ENCODE peak calls at places on chromosomes 1 and 21, in seven cellular contexts. L is mesothelial cell of epicardium, G is lower lobe of right lung, N is HFF-Myc, Q is epithelial cell of esophagus, T is cardiac fibroblast, Z is endothelial cell. O is an unnamed sample.

GRCh38 chr1:54542120-54542961 is 5.7 kb upstream of the ACOT11 start:
- DNase-seq in L (peak), G (peak), N (no peak), Q (peak), T (peak), Z (peak), O (peak)

GRCh38 chr21:27045281-27045985 is 78.5 kb upstream of the ADAMTS5 start:
- DNase-seq in L (no peak), G (no peak), N (no peak), Q (no peak), T (peak), Z (no peak), O (no peak)

GRCh38 chr1:43311521-43311920 is 10.7 kb downstream of the TIE1 start:
- DNase-seq in L (no peak), G (peak), N (no peak), Q (no peak), T (no peak), Z (no peak), O (no peak)

GRCh38 chr1:1402081-1402900 is 3.2 kb upstream of the CCNL2 start:
- DNase-seq in L (no peak), G (no peak), N (peak), Q (peak), T (peak), Z (peak), O (no peak)

GRCh38 chr1:246365708-246366107 is 141.4 kb downstream of the SMYD3 start:
- DNase-seq in L (no peak), G (no peak), N (no peak), Q (no peak), T (no peak), Z (no peak), O (no peak)

GRCh38 chr1:110433803-110434202 is 17.1 kb upstream of the PROK1 start:
- DNase-seq in L (no peak), G (peak), N (no peak), Q (peak), T (peak), Z (peak), O (peak)

GRCh38 chr1:54490361-54491248 is 57.4 kb upstream of the ACOT11 start:
- DNase-seq in L (no peak), G (no peak), N (no peak), Q (no peak), T (no peak), Z (no peak), O (no peak)

GRCh38 chr1:16145030-16145987 is 10.6 kb downstream of the EPHA2 start:
- DNase-seq in L (peak), G (peak), N (peak), Q (peak), T (peak), Z (peak), O (no peak)

GRCh38 chr1:22831729-22832413 is 121.2 kb downstream of the EPHB2 start:
- DNase-seq in L (no peak), G (peak), N (peak), Q (peak), T (peak), Z (no peak), O (no peak)

GRCh38 chr1:100482167-100482566 is 55.8 kb upstream of the GPR88 start:
- DNase-seq in L (no peak), G (no peak), N (no peak), Q (no peak), T (no peak), Z (no peak), O (no peak)

GRCh38 chr1:231193710-231194340 is 32.0 kb downstream of the TRIM67 start:
- DNase-seq in L (no peak), G (no peak), N (no peak), Q (no peak), T (no peak), Z (no peak), O (no peak)

GRCh38 chr1:168379110-168379860 is 98.6 kb downstream of the TBX19 start:
- DNase-seq in L (no peak), G (no peak), N (no peak), Q (peak), T (no peak), Z (no peak), O (no peak)

GRCh38 chr1:114959423-114959822 is 70.2 kb upstream of the TSHB start:
- DNase-seq in L (no peak), G (no peak), N (no peak), Q (no peak), T (no peak), Z (no peak), O (no peak)

GRCh38 chr1:114956570-114956969 is 73.1 kb upstream of the TSHB start:
- DNase-seq in L (no peak), G (no peak), N (no peak), Q (peak), T (peak), Z (peak), O (no peak)
- TF ChIP-seq CTCF in L (no peak), G (no peak), N (peak), Q (peak), T (peak), Z (peak), O (peak)

DNA sequence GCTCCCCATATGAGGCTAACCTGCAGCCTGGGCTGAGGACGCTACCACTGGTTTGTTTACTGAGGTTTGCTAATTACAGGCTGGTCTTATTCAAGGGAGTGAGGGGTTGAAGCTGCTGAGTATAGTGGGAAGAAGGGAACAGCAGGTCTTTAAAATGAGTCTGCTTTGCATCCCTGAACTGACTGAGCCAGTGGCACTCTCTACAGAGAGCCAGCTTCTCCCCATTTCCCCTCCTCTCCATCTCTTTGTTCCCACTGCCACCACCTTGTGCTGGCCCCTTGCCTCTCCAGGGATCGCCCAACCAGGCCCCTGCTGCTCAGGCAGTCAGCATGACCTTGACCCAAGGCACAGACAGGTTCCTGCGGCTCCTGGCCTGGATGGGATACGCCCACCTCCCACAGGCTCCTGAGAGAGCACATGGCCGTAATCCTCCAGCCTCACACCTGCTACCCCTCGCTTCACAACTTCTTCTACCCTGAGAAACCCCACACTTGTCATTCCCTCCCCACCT is 45.0 kb downstream of the IER5 start:
- DNase-seq in L (no peak), G (no peak), N (no peak), Q (no peak), T (no peak), Z (no peak), O (no peak)
- TF ChIP-seq CTCF in L (no peak), G (no peak), N (no peak), Q (no peak), T (no peak), Z (no peak), O (no peak)

GRCh38 chr1:111990878-111991760 is 1.7 kb upstream of the KCND3 start:
- DNase-seq in L (peak), G (peak), N (no peak), Q (peak), T (peak), Z (peak), O (peak)
- TF ChIP-seq CTCF in L (no peak), G (peak), N (peak), Q (peak), T (peak), Z (no peak), O (no peak)

DNA sequence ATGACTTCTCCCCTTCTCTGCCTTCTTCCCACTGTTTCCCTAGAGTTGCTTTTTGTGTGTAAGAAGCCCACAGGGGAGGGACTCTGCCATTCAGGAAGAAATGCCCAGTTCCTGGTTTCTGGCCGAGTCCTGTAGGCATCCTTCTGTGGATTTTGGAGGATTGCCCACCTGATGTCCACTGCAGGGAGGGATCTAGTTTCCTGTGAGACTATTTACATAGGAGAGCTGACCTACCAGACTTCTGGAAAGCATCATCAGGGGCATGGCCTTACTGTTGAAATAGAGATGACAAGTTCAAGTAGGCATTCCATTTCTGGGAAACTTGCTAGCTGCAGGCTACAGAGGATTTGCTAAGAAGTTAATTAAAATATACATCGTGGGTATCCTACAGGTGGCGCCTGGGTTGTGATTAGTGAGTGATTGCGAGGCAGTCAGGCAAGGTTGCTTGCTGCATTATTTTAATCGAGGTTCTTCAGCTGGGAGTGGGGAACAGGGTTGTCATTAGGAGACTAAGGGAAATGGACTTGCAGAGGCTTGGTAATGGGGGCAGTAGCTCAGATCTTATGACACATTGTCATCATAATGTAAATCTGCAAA is 148.7 kb downstream of the HHAT start:
- DNase-seq in L (no peak), G (no peak), N (no peak), Q (peak), T (no peak), Z (no peak), O (no peak)
- TF ChIP-seq CTCF in L (no peak), G (no peak), N (no peak), Q (peak), T (no peak), Z (no peak), O (no peak)